ENCODE peak calls at places on chromosomes 7 and 10, in five cellular contexts. Z is upper lobe of right lung; W is RWPE2; A is CD8-positive, alpha-beta memory T cell; F is lower lobe of right lung. O is an unnamed sample. For H3K4me1, the result is how much of the 10 kb centered on the place peaks cover.

GRCh38 chr10:105585753-105586152 is 944.7 kb downstream of the SORCS3 start:
- DNase-seq in Z (no peak), W (no peak), F (no peak), A (no peak), O (no peak)

GRCh38 chr10:56856569-56856968 is 495.5 kb upstream of the ZWINT start:
- DNase-seq in A (no peak), Z (no peak), W (no peak), F (no peak), O (no peak)

GRCh38 chr7:3005257-3005656 is 38.4 kb downstream of the CARD11 start:
- DNase-seq in A (no peak), W (no peak), Z (no peak), F (no peak), O (peak)

GRCh38 chr10:2761311-2761710 is 306.0 kb upstream of the PFKP start:
- DNase-seq in F (no peak), A (no peak), Z (no peak), W (no peak), O (no peak)

GRCh38 chr7:151275813-151276577 is 27.5 kb upstream of the SMARCD3 start:
- DNase-seq in A (peak), Z (peak), F (no peak), W (no peak), O (no peak)

GRCh38 chr7:75962607-75963382 is 31.6 kb downstream of the TMEM120A start:
- DNase-seq in F (no peak), A (no peak), Z (peak), W (no peak), O (peak)

GRCh38 chr10:89413398-89413912 is 913 bp upstream of the IFIT5 start:
- DNase-seq in W (no peak), F (no peak), A (no peak), Z (no peak), O (no peak)

GRCh38 chr10:131775444-131775832 is 125.4 kb upstream of the PPP2R2D start:
- DNase-seq in F (no peak), W (peak), Z (no peak), A (no peak), O (peak)

GRCh38 chr10:64156131-64156530 is 634.9 kb downstream of the REEP3 start:
- DNase-seq in A (no peak), Z (no peak), W (no peak), F (no peak), O (no peak)

GRCh38 chr10:5665380-5666323 is 743 bp downstream of the ASB13 start:
- DNase-seq in A (no peak), F (peak), W (no peak), Z (peak), O (peak)

GRCh38 chr7:94047965-94048364 is 43.8 kb upstream of the BET1 start:
- DNase-seq in F (no peak), W (no peak), Z (no peak), A (no peak), O (no peak)

GRCh38 chr10:3292601-3293000 is 120.0 kb upstream of the PITRM1 start:
- DNase-seq in A (no peak), F (no peak), W (no peak), Z (no peak), O (no peak)

GRCh38 chr10:60537697-60538096 is 148.0 kb upstream of the ANK3 start:
- DNase-seq in A (no peak), F (no peak), Z (no peak), W (no peak), O (no peak)

GRCh38 chr10:119103687-119104652 is at the start of gene DENND10:
- DNase-seq in A (peak), W (peak), Z (peak), F (peak), O (peak)

GRCh38 chr7:159015081-159015893 is 129.4 kb downstream of the VIPR2 start:
- DNase-seq in F (peak), Z (peak), W (no peak), A (no peak), O (peak)

GRCh38 chr7:113872981-113873380 is 45.8 kb downstream of the PPP1R3A start:
- DNase-seq in F (no peak), Z (no peak), A (no peak), W (no peak), O (no peak)

GRCh38 chr10:17286562-17287089 is 58.6 kb downstream of the VIM start:
- DNase-seq in W (no peak), F (no peak), Z (no peak), A (no peak), O (no peak)

GRCh38 chr10:27558612-27559020 is 54.5 kb downstream of the RAB18 start:
- DNase-seq in A (peak), W (no peak), F (no peak), Z (no peak), O (no peak)

GRCh38 chr10:93921338-93921737 is 27.6 kb downstream of the SLC35G1 start:
- DNase-seq in W (no peak), Z (no peak), A (no peak), F (no peak), O (no peak)

GRCh38 chr7:37353949-37354660 is 94.6 kb downstream of the ELMO1 start:
- DNase-seq in F (no peak), W (no peak), Z (no peak), A (no peak), O (no peak)

GRCh38 chr7:132321387-132321786 is 254.9 kb downstream of the PLXNA4 start:
- DNase-seq in W (no peak), F (no peak), Z (no peak), A (no peak), O (no peak)

GRCh38 chr10:131312261-131312801 is 810 bp upstream of the TCERG1L start:
- DNase-seq in W (no peak), Z (no peak), F (no peak), A (no peak), O (peak)

GRCh38 chr7:22934023-22934422 is 79.9 kb downstream of the HYCC1 start:
- DNase-seq in Z (no peak), F (no peak), W (no peak), A (no peak), O (no peak)

GRCh38 chr10:5527332-5528200 is 2.8 kb downstream of the CALML3 start:
- DNase-seq in W (no peak), Z (peak), A (no peak), F (peak), O (no peak)

GRCh38 chr7:35727571-35727970 is 32.6 kb upstream of the HERPUD2 start:
- DNase-seq in Z (no peak), A (no peak), W (no peak), F (no peak), O (peak)

GRCh38 chr10:71467161-71467560 is 70.4 kb downstream of the CDH23 start:
- DNase-seq in Z (no peak), W (no peak), A (no peak), F (peak), O (no peak)

GRCh38 chr10:73060738-73061635 is 35.7 kb downstream of the P4HA1 start:
- DNase-seq in W (no peak), Z (no peak), F (no peak), A (peak), O (no peak)

GRCh38 chr7:111647881-111648280 is 85.6 kb upstream of the IMMP2L start:
- DNase-seq in F (no peak), A (no peak), W (no peak), Z (no peak), O (no peak)

GRCh38 chr10:129332476-129332875 is 134.6 kb upstream of the MGMT start:
- DNase-seq in A (no peak), W (no peak), F (no peak), Z (no peak), O (no peak)

GRCh38 chr7:8491106-8491505 is 57.7 kb downstream of the NXPH1 start:
- DNase-seq in A (no peak), F (no peak), W (no peak), Z (no peak), O (no peak)

GRCh38 chr7:43884209-43884608 is 14.9 kb upstream of the MRPS24 start:
- DNase-seq in W (no peak), F (no peak), A (no peak), Z (no peak), O (no peak)

GRCh38 chr10:80416401-80417098 is 8.2 kb downstream of the PRXL2A start:
- DNase-seq in W (no peak), F (no peak), A (no peak), Z (no peak), O (peak)

DNA sequence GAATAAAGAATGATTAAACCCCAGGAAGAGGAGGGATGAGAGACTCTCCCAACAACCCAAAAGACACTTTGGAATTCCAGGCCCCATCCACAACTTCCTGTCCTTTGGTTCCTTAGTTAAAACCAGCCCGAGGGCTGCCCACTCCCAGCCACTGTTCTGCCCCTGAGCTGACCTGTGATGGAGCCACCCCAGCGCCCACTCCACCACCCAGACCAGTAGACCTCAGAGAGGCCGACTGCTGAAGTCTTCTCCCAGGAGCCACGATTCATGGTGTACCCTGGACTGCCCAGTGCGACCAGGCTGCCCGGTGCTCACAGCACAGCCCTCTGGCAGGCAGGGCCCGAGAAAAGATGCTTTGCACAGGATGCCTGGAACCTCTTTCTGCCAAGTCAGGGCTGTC is 6.7 kb downstream of the VSTM4 start:
- DNase-seq in F (no peak), W (no peak), A (no peak), Z (no peak), O (no peak)
- H3K4me1 ChIP-seq in F (under half), W (under half), A (under half), Z (under half), O (under half)

DNA sequence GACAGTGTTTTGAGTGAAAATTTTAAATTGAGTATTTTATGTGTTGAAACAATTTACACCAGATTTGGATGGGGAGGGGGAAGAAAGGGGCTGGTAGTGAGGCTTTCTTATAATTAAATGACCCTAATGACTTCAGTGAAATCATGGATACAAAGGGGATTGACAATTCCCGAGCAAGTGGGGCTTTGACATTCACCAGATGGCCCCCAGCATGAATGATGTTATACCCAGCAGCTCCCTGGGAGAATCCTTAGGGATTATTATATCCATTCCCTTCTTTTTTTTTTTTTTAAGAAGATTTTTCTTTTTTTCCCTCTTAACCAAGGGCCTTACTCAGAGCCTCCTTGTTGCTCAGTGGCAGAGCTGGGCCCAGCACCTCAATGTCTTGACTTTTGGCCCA is 17.9 kb downstream of the PLPP4 start:
- DNase-seq in W (no peak), Z (no peak), A (no peak), F (no peak), O (no peak)
- H3K4me1 ChIP-seq in W (under half), Z (under half), A (under half), F (under half), O (under half)

GRCh38 chr10:79142522-79143309 is 74.0 kb downstream of the ZMIZ1 start:
- DNase-seq in F (no peak), Z (no peak), A (no peak), W (no peak), O (no peak)
- H3K4me1 ChIP-seq in F (half or more), Z (half or more), A (half or more), W (under half), O (half or more)

DNA sequence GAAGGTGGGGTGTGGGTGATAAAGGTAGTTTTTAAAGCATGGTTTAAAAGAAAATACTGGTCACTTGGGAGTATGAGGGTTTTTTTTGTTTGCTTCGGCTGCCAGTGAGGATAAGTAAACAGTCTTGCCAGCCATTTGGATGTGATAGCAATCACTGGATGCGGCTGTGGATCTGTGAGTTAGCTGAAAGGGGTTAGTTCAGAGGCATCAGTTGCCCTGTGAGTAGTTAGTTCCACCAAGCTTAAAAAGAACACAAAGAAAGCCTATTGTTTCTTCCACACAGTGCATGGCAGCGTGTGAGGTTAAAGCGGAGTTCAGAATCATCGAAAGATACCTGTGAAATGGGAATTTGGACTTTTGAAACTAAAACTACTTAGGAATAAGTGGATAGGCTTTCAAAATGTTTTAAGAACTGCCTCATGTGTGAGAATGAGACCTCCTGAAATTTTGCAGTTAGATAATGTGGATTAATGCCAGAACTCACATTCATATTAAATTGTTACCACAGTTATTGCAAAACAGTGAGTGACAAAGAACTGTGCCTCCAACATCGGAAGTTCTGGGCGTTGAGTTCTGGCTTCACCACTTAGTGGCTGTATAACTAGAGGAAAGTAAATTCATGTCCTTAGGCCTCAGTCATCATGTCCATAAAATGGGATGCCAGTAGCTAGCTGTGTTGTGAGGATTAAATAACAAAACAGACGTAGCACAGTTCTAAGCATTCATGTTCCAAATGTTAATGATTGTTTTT is 31.2 kb downstream of the KIAA1217 start:
- DNase-seq in W (no peak), Z (no peak), F (no peak), A (no peak), O (no peak)
- H3K4me1 ChIP-seq in W (under half), Z (under half), F (under half), A (under half), O (under half)

GRCh38 chr10:62083868-62084267 is 182.4 kb downstream of the ARID5B start:
- DNase-seq in W (peak), A (no peak), Z (no peak), F (no peak), O (no peak)

GRCh38 chr10:62082270-62082669 is 180.8 kb downstream of the ARID5B start:
- DNase-seq in W (no peak), A (no peak), F (no peak), Z (no peak), O (no peak)

GRCh38 chr10:62083413-62083794 is 181.9 kb downstream of the ARID5B start:
- DNase-seq in W (no peak), A (peak), Z (no peak), F (no peak), O (no peak)

GRCh38 chr10:62081322-62081945 is 179.9 kb downstream of the ARID5B start:
- DNase-seq in A (no peak), W (no peak), Z (no peak), F (no peak), O (no peak)

GRCh38 chr10:62082729-62083412 is 181.4 kb downstream of the ARID5B start:
- DNase-seq in A (peak), W (no peak), Z (no peak), F (no peak), O (no peak)
- H3K4me1 ChIP-seq in A (under half), W (under half), Z (under half), F (under half), O (under half)

DNA sequence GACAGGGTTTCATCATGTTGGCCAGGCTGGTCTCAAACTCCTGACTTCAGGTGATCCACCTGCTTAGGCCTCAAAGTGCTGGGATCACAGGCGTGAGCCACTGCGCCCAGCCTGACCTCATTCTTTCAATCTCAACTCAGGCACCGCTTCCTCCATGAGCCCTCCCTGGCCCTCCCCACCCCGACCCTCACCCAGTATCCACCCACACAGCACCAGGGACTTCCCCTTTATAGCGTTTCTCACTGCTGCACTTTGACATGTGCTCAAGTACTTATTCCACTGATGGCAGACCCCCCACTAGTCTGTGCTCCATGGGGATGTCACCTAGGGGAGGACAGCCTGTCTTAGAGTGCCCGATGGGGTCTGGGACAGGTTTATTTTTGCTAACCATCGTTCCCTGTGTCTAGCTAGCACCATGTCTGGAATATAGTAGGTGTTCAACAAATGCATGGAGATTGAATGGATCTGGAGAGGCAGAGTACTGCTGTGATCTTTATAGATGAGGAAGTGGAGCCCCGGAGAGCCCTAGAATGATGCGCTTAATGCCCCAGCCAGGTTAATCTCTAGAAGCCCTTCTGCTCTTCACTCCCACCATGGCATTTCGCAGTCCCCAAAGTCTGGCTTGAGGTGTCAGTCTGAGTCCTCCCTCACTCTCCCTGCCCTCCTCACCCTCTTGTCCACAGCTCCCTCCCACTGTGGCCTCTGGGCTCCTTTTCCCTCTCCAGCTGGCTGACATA is 258.8 kb downstream of the RPS24 start:
- DNase-seq in A (no peak), F (no peak), Z (peak), W (no peak), O (no peak)
- H3K4me1 ChIP-seq in A (under half), F (under half), Z (under half), W (under half), O (under half)

DNA sequence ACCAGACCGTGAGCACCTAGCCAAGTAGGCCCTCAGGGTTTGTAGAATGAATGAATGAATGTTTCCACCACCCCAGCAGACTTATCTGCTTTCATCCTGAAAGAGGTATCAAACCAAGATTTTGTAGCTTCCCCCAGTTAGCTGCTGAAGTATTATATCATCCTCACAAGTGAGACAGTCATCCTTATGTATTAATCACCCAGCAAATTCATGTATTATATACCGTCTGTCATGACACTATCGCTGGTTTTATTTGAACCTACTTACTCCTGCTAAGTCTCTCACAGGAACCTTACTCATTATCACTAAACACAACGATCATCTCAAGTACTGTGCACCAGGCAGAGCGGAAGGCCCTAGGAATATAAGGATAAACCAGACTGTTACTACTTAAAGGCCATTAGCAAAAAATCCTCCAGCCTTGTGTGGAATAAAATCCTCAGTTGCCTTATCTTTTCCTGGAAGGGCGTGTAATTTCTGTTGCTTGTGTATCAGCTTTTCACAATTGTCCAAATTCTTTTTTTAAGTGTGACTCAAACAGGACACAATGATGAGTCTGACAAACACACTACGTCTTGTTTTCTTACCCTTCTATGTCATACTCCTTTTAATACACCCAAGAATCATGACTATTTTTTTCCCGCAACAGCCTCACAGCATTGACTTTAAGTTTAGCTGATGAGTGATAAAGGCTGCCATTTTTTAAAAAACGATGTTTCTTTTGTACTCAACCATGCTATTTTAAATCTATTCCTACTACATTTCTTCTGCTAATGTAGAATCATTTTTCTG is 176.1 kb upstream of the KLF14 start:
- DNase-seq in A (no peak), F (no peak), W (no peak), Z (no peak), O (no peak)
- H3K4me1 ChIP-seq in A (half or more), F (half or more), W (half or more), Z (under half), O (under half)

GRCh38 chr7:135971366-135971725 is 5.8 kb downstream of the MTPN start:
- DNase-seq in Z (no peak), F (no peak), W (no peak), A (no peak), O (no peak)

GRCh38 chr7:135977020-135977741 is at the start of gene MTPN:
- DNase-seq in Z (peak), A (peak), F (peak), W (peak), O (peak)

GRCh38 chr7:135977742-135978066 is 545 bp upstream of the MTPN start:
- DNase-seq in A (no peak), W (no peak), F (no peak), Z (no peak), O (no peak)

GRCh38 chr7:135976312-135977019 is 693 bp downstream of the MTPN start:
- DNase-seq in A (peak), W (no peak), Z (no peak), F (no peak), O (no peak)

GRCh38 chr7:135974667-135975066 is 2.5 kb downstream of the MTPN start:
- DNase-seq in Z (no peak), A (no peak), F (no peak), W (no peak), O (no peak)
- H3K4me1 ChIP-seq in Z (half or more), A (half or more), F (half or more), W (under half), O (under half)